ENCODE peak calls at places on chromosomes 16 and 17, in ten cellular contexts. W is colonic mucosa; C is adrenal gland; S is heart left ventricle; E is CD8-positive, alpha-beta memory T cell; G is psoas muscle; P is effector memory CD4-positive, alpha-beta T cell; U is fibroblast of lung; K is AG04450; Q is neural progenitor cell. X is an unnamed sample.

GRCh38 chr17:5380491-5381135 is 38.8 kb downstream of the NUP88 start:
- DNase-seq in W (no peak), C (peak; percentile 51), S (no peak), E (no peak), G (no peak), P (no peak), U (no peak), K (no peak), Q (no peak), X (no peak)

GRCh38 chr17:66088173-66088572 is 103.8 kb downstream of the CEP112 start:
- DNase-seq in W (no peak), C (peak; percentile 2), S (no peak), E (no peak), G (no peak), P (no peak), U (no peak), K (no peak), Q (no peak), X (no peak)

GRCh38 chr16:3141781-3142311 is 7.0 kb downstream of the ZNF213 start:
- DNase-seq in W (no peak), C (no peak), S (peak; percentile 23), E (no peak), G (no peak), P (no peak), U (no peak), K (no peak), Q (no peak), X (no peak)

GRCh38 chr17:75832164-75832651 is 12.0 kb downstream of the UNC13D start:
- DNase-seq in W (no peak), C (peak; percentile 42), S (no peak), E (peak; percentile 46), G (no peak), P (peak; percentile 60), U (peak; percentile 89), K (no peak), Q (no peak), X (peak; percentile 35)

GRCh38 chr16:49488336-49488735 is 114.7 kb downstream of the C16orf78 start:
- DNase-seq in W (no peak), C (no peak), S (no peak), E (no peak), G (peak; percentile 25), P (no peak), U (no peak), K (no peak), Q (no peak), X (no peak)

GRCh38 chr16:5480796-5481195 is 383.2 kb upstream of the EEF2KMT start:
- DNase-seq in W (no peak), C (no peak), S (no peak), E (no peak), G (no peak), P (no peak), U (no peak), K (no peak), Q (no peak), X (no peak)

GRCh38 chr17:21168555-21168865 is 41.7 kb downstream of the DHRS7B start:
- DNase-seq in W (no peak), C (no peak), S (no peak), E (no peak), G (no peak), P (no peak), U (no peak), K (no peak), Q (no peak), X (no peak)

GRCh38 chr17:68207651-68208253 is 40.1 kb upstream of the AMZ2 start:
- DNase-seq in W (no peak), C (no peak), S (peak; percentile 42), E (no peak), G (no peak), P (no peak), U (no peak), K (no peak), Q (no peak), X (no peak)

GRCh38 chr16:49350265-49351103 is 23.1 kb upstream of the C16orf78 start:
- DNase-seq in W (peak; percentile 75), C (peak; percentile 70), S (peak; percentile 60), E (no peak), G (peak; percentile 74), P (no peak), U (peak; percentile 22), K (no peak), Q (peak; percentile 73), X (peak; percentile 81)

DNA sequence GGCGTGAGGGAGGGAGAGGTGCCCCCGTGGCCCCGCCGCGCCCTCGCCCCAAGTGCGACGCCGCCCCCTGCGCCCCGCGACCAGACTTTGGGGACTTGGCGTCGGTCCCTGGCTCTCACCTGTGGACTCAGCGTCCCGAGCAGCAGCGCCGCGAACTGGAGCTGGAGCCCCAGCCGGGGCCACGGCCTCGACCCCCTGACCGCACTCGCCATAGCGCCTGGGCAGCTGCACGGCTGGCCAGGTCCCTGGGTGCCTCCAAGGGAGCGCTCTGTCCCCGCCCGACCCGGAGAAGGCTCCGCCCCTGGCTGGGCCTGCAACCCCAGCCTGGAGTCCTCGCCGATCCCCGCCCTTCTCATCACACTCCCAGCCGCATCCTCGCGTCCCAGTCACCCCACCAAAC is at the start of gene ERN2:
- DNase-seq in W (peak; percentile 87), C (no peak), S (no peak), E (no peak), G (no peak), P (no peak), U (no peak), K (no peak), Q (peak; percentile 50), X (no peak)
- H3K27me3 ChIP-seq in W (no peaks in the 10 kb centered on the region), C (peaks cover 34% of the 10 kb centered on the region), S (peaks cover 52% of the 10 kb centered on the region), E (peaks cover 7% of the 10 kb centered on the region), G (no peaks in the 10 kb centered on the region), P (peaks cover 14% of the 10 kb centered on the region), U (peaks cover 24% of the 10 kb centered on the region), K (peaks cover 29% of the 10 kb centered on the region), Q (peaks cover 23% of the 10 kb centered on the region), X (no peaks in the 10 kb centered on the region)

DNA sequence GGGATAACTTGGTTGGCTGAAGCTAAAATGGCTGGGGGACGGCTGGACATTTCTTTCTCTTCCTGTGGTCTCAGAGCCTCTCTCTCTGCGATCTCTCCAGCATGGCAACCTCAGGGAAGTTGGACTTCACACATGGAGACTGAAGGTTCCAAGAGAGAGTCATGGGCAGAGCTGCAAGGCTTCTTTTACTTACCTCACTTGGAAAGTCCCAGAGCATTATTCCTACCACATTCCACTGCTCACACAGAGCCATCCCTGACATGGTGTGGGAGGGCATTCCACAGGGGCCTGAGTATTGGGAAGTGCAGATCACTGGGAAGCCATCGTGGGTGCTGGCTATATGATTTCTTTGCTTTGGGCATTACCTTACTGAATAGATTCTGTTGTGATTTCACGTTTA is 9.8 kb upstream of the SLC6A2 start:
- DNase-seq in W (no peak), C (no peak), S (no peak), E (no peak), G (no peak), P (no peak), U (peak; percentile 5), K (no peak), Q (no peak), X (no peak)
- H3K27me3 ChIP-seq in W (no peaks in the 10 kb centered on the region), C (no peaks in the 10 kb centered on the region), S (peaks cover 1% of the 10 kb centered on the region), E (no peaks in the 10 kb centered on the region), G (no peaks in the 10 kb centered on the region), P (no peaks in the 10 kb centered on the region), U (peaks cover 4% of the 10 kb centered on the region), K (peaks cover 39% of the 10 kb centered on the region), Q (peaks cover 47% of the 10 kb centered on the region), X (no peaks in the 10 kb centered on the region)

GRCh38 chr16:12995721-12996372 is 94.4 kb downstream of the SHISA9 start:
- DNase-seq in W (no peak), C (no peak), S (no peak), E (no peak), G (no peak), P (no peak), U (no peak), K (no peak), Q (no peak), X (no peak)

GRCh38 chr16:12994402-12994801 is 93.0 kb downstream of the SHISA9 start:
- DNase-seq in W (no peak), C (no peak), S (no peak), E (no peak), G (no peak), P (no peak), U (no peak), K (no peak), Q (no peak), X (no peak)

GRCh38 chr16:12988071-12988470 is 86.7 kb downstream of the SHISA9 start:
- DNase-seq in W (no peak), C (no peak), S (no peak), E (no peak), G (no peak), P (no peak), U (peak; percentile 2), K (no peak), Q (no peak), X (no peak)

DNA sequence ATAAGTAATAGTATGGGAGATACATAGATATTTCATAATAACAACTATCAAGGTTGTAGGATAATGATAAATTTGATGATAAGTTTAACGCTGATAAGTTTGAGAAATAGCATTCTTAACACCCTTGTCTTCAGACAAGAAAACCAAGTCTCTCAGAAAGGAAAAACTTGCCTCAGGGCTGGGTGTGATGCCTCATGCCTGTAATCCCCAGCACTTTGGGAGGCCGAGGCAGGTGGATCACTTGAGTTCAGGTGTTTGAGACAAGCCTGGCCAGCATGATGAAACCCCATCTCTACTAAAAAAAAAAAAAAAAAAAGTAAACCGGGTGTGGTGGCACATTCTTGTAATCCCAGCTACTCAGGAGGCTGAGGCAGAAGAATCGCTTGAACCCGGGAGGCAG is 90.7 kb downstream of the SHISA9 start:
- DNase-seq in W (no peak), C (no peak), S (no peak), E (no peak), G (no peak), P (no peak), U (no peak), K (no peak), Q (no peak), X (no peak)
- H3K27me3 ChIP-seq in W (no peaks in the 10 kb centered on the region), C (no peaks in the 10 kb centered on the region), S (peaks cover 4% of the 10 kb centered on the region), E (no peaks in the 10 kb centered on the region), G (no peaks in the 10 kb centered on the region), P (no peaks in the 10 kb centered on the region), U (no peaks in the 10 kb centered on the region), K (no peaks in the 10 kb centered on the region), Q (no peaks in the 10 kb centered on the region), X (no peaks in the 10 kb centered on the region)

GRCh38 chr17:48608494-48608834 is 2.4 kb downstream of the HOXB7 start:
- DNase-seq in W (no peak), C (no peak), S (no peak), E (no peak), G (no peak), P (no peak), U (no peak), K (no peak), Q (no peak), X (no peak)
- H3K27me3 ChIP-seq in W (no peaks in the 10 kb centered on the region), C (no peaks in the 10 kb centered on the region), S (peaks cover 98% of the 10 kb centered on the region), E (peaks cover 47% of the 10 kb centered on the region), G (no peaks in the 10 kb centered on the region), P (peaks cover 57% of the 10 kb centered on the region), U (no peaks in the 10 kb centered on the region), K (peaks cover 4% of the 10 kb centered on the region), Q (peaks cover 100% of the 10 kb centered on the region), X (no peaks in the 10 kb centered on the region)

DNA sequence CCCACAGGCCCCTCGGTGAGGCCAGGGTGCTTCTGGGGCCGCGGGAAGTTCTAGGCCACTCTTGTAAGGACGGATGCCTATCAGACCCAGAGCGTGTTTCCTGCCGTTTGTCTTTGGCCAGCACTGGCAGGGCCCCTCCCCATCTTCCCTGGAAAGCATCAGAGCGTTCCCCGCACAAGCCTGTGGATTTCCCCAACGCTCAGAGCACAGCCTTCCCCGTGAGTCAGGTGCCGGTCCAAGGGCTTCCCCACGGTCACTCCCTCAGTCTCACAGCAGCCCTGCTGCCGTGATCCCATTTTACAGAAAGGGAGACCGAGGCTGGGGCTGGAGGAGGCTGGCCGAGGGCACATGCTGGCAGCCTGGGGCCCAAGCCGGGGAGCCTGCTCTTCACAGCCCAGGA is 33.7 kb downstream of the CRISPLD2 start:
- DNase-seq in W (no peak), C (no peak), S (no peak), E (no peak), G (peak; percentile 38), P (no peak), U (no peak), K (no peak), Q (no peak), X (no peak)
- H3K27me3 ChIP-seq in W (no peaks in the 10 kb centered on the region), C (no peaks in the 10 kb centered on the region), S (no peaks in the 10 kb centered on the region), E (no peaks in the 10 kb centered on the region), G (no peaks in the 10 kb centered on the region), P (no peaks in the 10 kb centered on the region), U (no peaks in the 10 kb centered on the region), K (no peaks in the 10 kb centered on the region), Q (peaks cover 10% of the 10 kb centered on the region), X (no peaks in the 10 kb centered on the region)

X was measured in testis.